ENCODE peak calls at places on chromosomes 16 and 17, in six cellular contexts. U, N, M, D, S and Q are unnamed samples. For H3K4me1 and H3K9me3, the result is how much of the 10 kb centered on the place peaks cover.

GRCh38 chr17:9668532-9668931 is 23.2 kb downstream of the USP43 start:
- DNase-seq in S (no peak), M (no peak), N (no peak), U (no peak), D (no peak), Q (no peak)

GRCh38 chr17:80456465-80457235 is 19.8 kb downstream of the NPTX1 start:
- DNase-seq in U (no peak), D (no peak), N (no peak), S (no peak), M (no peak), Q (no peak)

GRCh38 chr17:66957951-66958579 is 6.4 kb upstream of the CACNG4 start:
- DNase-seq in S (no peak), N (no peak), D (no peak), U (no peak), M (no peak), Q (no peak)

GRCh38 chr17:2068589-2069051 is 13.7 kb downstream of the HIC1 start:
- DNase-seq in M (no peak), S (no peak), U (no peak), D (no peak), N (no peak), Q (no peak)

GRCh38 chr16:50461400-50461760 is 86.8 kb upstream of the NKD1 start:
- DNase-seq in D (no peak), M (no peak), N (no peak), S (no peak), U (no peak), Q (no peak)

GRCh38 chr16:66899310-66899944 is 19.1 kb downstream of the PDP2 start:
- DNase-seq in D (no peak), M (no peak), U (no peak), S (no peak), N (no peak), Q (no peak)

GRCh38 chr17:41736983-41737679 is 2.7 kb upstream of the HAP1 start:
- DNase-seq in N (no peak), S (no peak), D (no peak), U (no peak), M (no peak), Q (no peak)

GRCh38 chr16:24988593-24989338 is 26.4 kb downstream of the ARHGAP17 start:
- DNase-seq in S (no peak), U (peak), M (no peak), N (no peak), D (peak), Q (no peak)

GRCh38 chr16:27463741-27464662 is 62.0 kb downstream of the IL21R start:
- DNase-seq in U (no peak), D (no peak), S (no peak), M (peak), N (peak), Q (peak)

GRCh38 chr16:84686702-84687298 is 13.0 kb upstream of the USP10 start:
- DNase-seq in S (no peak), M (no peak), D (no peak), U (no peak), N (no peak), Q (no peak)

GRCh38 chr17:4499431-4500187 is 928 bp downstream of the SPNS2 start:
- DNase-seq in N (no peak), D (no peak), S (no peak), U (peak), M (no peak), Q (no peak)

GRCh38 chr16:56672761-56673536 is 3.3 kb downstream of the MT1H start:
- DNase-seq in N (no peak), S (no peak), D (no peak), M (no peak), U (no peak), Q (no peak)

GRCh38 chr17:32487460-32488176 is 825 bp downstream of the CDK5R1 start:
- DNase-seq in S (no peak), U (no peak), N (no peak), M (peak), D (no peak), Q (no peak)

GRCh38 chr16:88856122-88856827 is 472 bp downstream of the GALNS start:
- DNase-seq in N (no peak), M (peak), D (peak), S (peak), U (no peak), Q (peak)

GRCh38 chr16:89048871-89049422 is 44.7 kb upstream of the ACSF3 start:
- DNase-seq in D (no peak), S (no peak), M (no peak), N (no peak), U (no peak), Q (no peak)

GRCh38 chr16:53745126-53745525 is 41.2 kb downstream of the FTO start:
- DNase-seq in U (no peak), N (no peak), M (no peak), S (no peak), D (no peak), Q (no peak)

GRCh38 chr17:1590747-1591473 is 28.3 kb upstream of the PITPNA start:
- DNase-seq in N (no peak), D (no peak), M (no peak), U (no peak), S (no peak), Q (no peak)

GRCh38 chr17:48593840-48594411 is 347 bp upstream of the HOXB5 start:
- DNase-seq in N (peak), S (peak), M (peak), D (peak), U (peak), Q (peak)

GRCh38 chr16:55820615-55821014 is 12.3 kb downstream of the CES1 start:
- DNase-seq in S (no peak), U (no peak), D (no peak), N (no peak), M (no peak), Q (no peak)

GRCh38 chr17:1559743-1560581 is 2.6 kb downstream of the PITPNA start:
- DNase-seq in D (no peak), M (no peak), S (no peak), N (no peak), U (no peak), Q (no peak)

GRCh38 chr17:4786111-4786491 is at the start of gene VMO1:
- DNase-seq in N (no peak), U (no peak), M (no peak), S (no peak), D (no peak), Q (no peak)

GRCh38 chr16:15701975-15702970 is 52.2 kb downstream of the NDE1 start:
- DNase-seq in S (no peak), M (no peak), N (no peak), D (no peak), U (no peak), Q (no peak)

GRCh38 chr17:41324180-41325075 is 8.9 kb upstream of the KRTAP17-1 start:
- DNase-seq in U (peak), S (no peak), M (no peak), N (no peak), D (no peak), Q (no peak)

GRCh38 chr16:74724820-74725549 is 24.3 kb upstream of the MLKL start:
- DNase-seq in U (no peak), N (no peak), M (no peak), S (no peak), D (no peak), Q (no peak)

GRCh38 chr16:86604436-86605220 is 26.3 kb downstream of the FOXL1 start:
- DNase-seq in N (no peak), M (peak), D (no peak), S (no peak), U (no peak), Q (peak)

GRCh38 chr17:79948918-79949645 is 86.6 kb downstream of the TBC1D16 start:
- DNase-seq in N (no peak), S (no peak), D (no peak), U (no peak), M (no peak), Q (no peak)

GRCh38 chr16:56889206-56889605 is 24.2 kb downstream of the SLC12A3 start:
- DNase-seq in N (no peak), M (no peak), U (no peak), D (no peak), S (no peak), Q (no peak)

GRCh38 chr16:15822957-15823356 is 33.9 kb downstream of the MYH11 start:
- DNase-seq in S (no peak), D (no peak), N (no peak), U (no peak), M (no peak), Q (no peak)

GRCh38 chr16:84044108-84044488 is 1.5 kb upstream of the SLC38A8 start:
- DNase-seq in M (no peak), D (no peak), N (no peak), S (no peak), U (peak), Q (no peak)

GRCh38 chr17:6195123-6195522 is 124.9 kb downstream of the WSCD1 start:
- DNase-seq in M (no peak), U (no peak), S (no peak), N (no peak), D (no peak), Q (no peak)

GRCh38 chr17:82868715-82869131 is 28.9 kb upstream of the ZNF750 start:
- DNase-seq in U (no peak), S (no peak), N (no peak), D (no peak), M (no peak), Q (no peak)

GRCh38 chr17:82866521-82867214 is 26.8 kb upstream of the ZNF750 start:
- DNase-seq in N (no peak), D (no peak), U (no peak), M (no peak), S (no peak), Q (no peak)

GRCh38 chr17:82865996-82866395 is 26.2 kb upstream of the ZNF750 start:
- DNase-seq in N (no peak), D (no peak), S (no peak), M (no peak), U (no peak), Q (no peak)

GRCh38 chr17:82869536-82869935 is 29.7 kb upstream of the ZNF750 start:
- DNase-seq in M (no peak), U (no peak), S (no peak), D (no peak), N (no peak), Q (no peak)

GRCh38 chr17:82867763-82868325 is 28.0 kb upstream of the ZNF750 start:
- DNase-seq in N (no peak), S (no peak), U (no peak), M (no peak), D (no peak), Q (no peak)
- H3K27ac ChIP-seq in N (no peak), S (no peak), U (no peak), M (no peak), D (no peak), Q (no peak)

GRCh38 chr17:7882629-7883028 is 6.0 kb upstream of the CHD3 start:
- DNase-seq in M (no peak), D (no peak), U (no peak), N (no peak), S (no peak), Q (no peak)

GRCh38 chr17:7878234-7878633 is 10.4 kb upstream of the CHD3 start:
- DNase-seq in N (no peak), D (no peak), S (no peak), U (no peak), M (no peak), Q (no peak)

GRCh38 chr17:7882068-7882467 is 6.5 kb upstream of the CHD3 start:
- DNase-seq in D (no peak), S (no peak), N (no peak), U (no peak), M (no peak), Q (no peak)

GRCh38 chr17:7881655-7882054 is 6.9 kb upstream of the CHD3 start:
- DNase-seq in M (peak), S (no peak), N (no peak), U (no peak), D (no peak), Q (no peak)

GRCh38 chr17:7880076-7880868 is 8.3 kb upstream of the CHD3 start:
- DNase-seq in U (no peak), M (no peak), N (no peak), D (no peak), S (no peak), Q (no peak)
- H3K4me1 ChIP-seq in U (under half), M (under half), N (under half), D (half or more), S (under half), Q (under half)

DNA sequence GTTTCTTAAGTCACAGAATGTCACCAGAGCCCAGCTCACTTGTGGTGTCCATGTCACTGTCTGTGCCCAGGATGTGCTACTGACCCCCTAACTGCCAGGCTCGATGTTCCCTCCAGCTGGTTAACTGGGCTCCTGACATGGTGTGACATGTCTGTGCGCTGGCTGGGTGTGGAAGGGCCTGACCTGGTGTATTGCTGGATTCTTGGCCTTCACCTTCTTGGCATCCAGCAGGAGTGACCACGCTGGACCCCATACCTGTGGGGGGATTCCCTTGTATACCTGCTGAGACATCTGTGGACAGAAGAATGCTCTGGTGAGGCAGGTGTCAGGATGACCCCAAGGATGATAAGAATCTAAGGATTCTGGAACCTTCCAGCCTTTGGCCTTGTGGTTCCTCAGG is 1690.1 kb downstream of the TP53TG3F start:
- DNase-seq in N (no peak), U (no peak), M (no peak), D (no peak), S (no peak), Q (no peak)
- H3K9me3 ChIP-seq in N (under half), U (under half), M (half or more), D (under half), S (under half), Q (under half)

GRCh38 chr17:420479-421175 is 68.0 kb upstream of the RPH3AL start:
- DNase-seq in U (no peak), D (no peak), S (no peak), M (no peak), N (no peak), Q (no peak)

GRCh38 chr17:416293-417206 is 63.9 kb upstream of the RPH3AL start:
- DNase-seq in S (no peak), U (no peak), M (peak), N (no peak), D (no peak), Q (no peak)

GRCh38 chr17:417691-418420 is 65.2 kb upstream of the RPH3AL start:
- DNase-seq in S (no peak), U (no peak), M (no peak), N (no peak), D (no peak), Q (no peak)

GRCh38 chr17:418421-418751 is 65.8 kb upstream of the RPH3AL start:
- DNase-seq in U (no peak), S (no peak), N (no peak), M (peak), D (no peak), Q (peak)

DNA sequence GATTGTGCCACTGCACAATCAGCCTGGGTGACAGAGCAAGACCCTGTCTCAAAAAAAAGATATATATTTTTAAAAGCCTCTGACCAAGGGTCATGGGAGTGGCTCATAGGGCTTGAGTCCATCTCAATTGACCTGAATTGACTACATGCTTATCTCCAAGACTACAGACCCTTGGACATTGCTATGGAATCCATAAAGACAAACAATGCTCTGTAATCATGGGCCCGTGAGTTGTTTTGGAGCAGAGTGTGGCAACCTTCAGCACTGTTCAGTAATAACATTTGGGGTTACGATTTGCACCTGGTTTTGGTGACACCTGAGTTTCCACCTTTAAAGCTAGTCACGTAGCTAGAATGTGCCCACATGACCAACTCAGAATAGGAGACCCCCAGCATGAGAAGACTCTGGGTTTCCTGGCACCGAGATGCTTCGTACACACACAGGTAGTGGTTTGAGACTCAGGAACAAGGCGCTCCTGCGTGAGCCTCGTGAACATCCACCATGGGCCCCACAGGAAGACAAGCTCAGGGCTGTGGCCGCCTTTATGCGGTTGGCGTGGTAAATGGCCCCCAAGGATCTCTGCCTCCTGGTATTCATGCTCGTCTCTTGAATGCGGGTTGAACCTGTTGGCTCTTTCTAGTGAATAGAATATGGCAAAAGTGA is 66.6 kb upstream of the RPH3AL start:
- DNase-seq in U (no peak), N (no peak), S (no peak), M (peak), D (no peak), Q (peak)
- H3K27ac ChIP-seq in U (no peak), N (peak), S (no peak), M (peak), D (no peak), Q (peak)

GRCh38 chr17:76734080-76734840 is 2.9 kb downstream of the SRSF2 start:
- DNase-seq in D (no peak), M (no peak), S (no peak), N (no peak), U (no peak), Q (no peak)
- H3K4me1 ChIP-seq in D (half or more), M (half or more), S (under half), N (half or more), U (under half), Q (under half)

GRCh38 chr17:16552637-16553045 is 16.4 kb downstream of the ZNF287 start:
- DNase-seq in S (no peak), D (no peak), U (no peak), M (no peak), N (no peak), Q (no peak)

GRCh38 chr17:16551878-16552636 is 16.9 kb downstream of the ZNF287 start:
- DNase-seq in D (no peak), M (no peak), S (no peak), N (no peak), U (no peak), Q (no peak)
- H3K9me3 ChIP-seq in D (under half), M (half or more), S (under half), N (half or more), U (half or more), Q (half or more)

GRCh38 chr17:81720267-81721071 is 8.4 kb downstream of the SLC25A10 start:
- DNase-seq in U (no peak), N (no peak), D (no peak), S (no peak), M (no peak), Q (no peak)

GRCh38 chr17:81722184-81723120 is 10.4 kb downstream of the SLC25A10 start:
- DNase-seq in S (peak), M (no peak), U (no peak), D (peak), N (no peak), Q (no peak)

GRCh38 chr17:81727324-81728031 is 15.4 kb downstream of the SLC25A10 start:
- DNase-seq in S (no peak), N (no peak), U (no peak), D (no peak), M (no peak), Q (no peak)

GRCh38 chr17:81726004-81726403 is 13.9 kb downstream of the SLC25A10 start:
- DNase-seq in D (no peak), N (no peak), M (no peak), U (no peak), S (no peak), Q (no peak)

DNA sequence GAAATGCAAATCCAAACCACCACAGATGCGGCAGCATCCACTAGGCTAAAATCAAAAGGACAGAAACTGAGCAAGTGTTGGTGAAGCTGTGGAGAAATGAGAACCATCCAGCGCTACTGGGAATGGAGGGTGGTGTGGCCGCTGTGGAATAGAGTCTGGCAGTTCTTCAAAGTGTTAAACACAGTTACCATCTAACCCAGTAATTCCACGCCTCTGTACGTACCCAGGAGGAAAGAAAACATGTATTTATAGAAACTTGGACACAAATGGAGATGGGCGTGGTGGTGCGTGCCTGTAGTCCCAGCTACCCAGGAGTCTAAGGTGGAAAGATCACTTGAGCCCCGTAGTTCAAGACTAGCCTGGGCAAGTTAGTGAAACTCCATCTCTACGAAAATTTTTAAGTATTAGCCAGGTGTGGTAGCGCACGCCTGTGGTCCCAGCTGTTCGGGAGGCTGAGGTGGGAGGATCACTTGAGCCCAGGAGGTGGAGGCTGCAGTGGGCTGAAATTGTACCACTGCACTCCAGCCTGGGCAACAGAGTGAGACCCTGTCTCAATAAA is 11.6 kb downstream of the SLC25A10 start:
- DNase-seq in M (no peak), U (no peak), D (no peak), S (no peak), N (no peak), Q (no peak)
- H3K27ac ChIP-seq in M (no peak), U (no peak), D (no peak), S (no peak), N (no peak), Q (no peak)